ENCODE peak calls at places on chromosomes 4 and X, in four cellular contexts. P, M, I and Q are unnamed samples.

GRCh38 chrX:154719132-154719675 is 31.7 kb downstream of the GAB3 start:
- DNase-seq in P (no peak), M (no peak), I (peak), Q (no peak)

GRCh38 chrX:68894142-68894512 is 65.3 kb downstream of the EFNB1 start:
- DNase-seq in P (no peak), M (no peak), I (no peak), Q (no peak)

GRCh38 chr4:152935661-152936445 is at the start of gene FHDC1:
- DNase-seq in P (peak), M (peak), I (peak), Q (peak)

GRCh38 chrX:77444075-77444474 is 3.1 kb upstream of the FGF16 start:
- DNase-seq in P (no peak), M (no peak), I (no peak), Q (no peak)

GRCh38 chr4:185921583-185922555 is 109.9 kb upstream of the SORBS2 start:
- DNase-seq in P (no peak), M (no peak), I (no peak), Q (no peak)

GRCh38 chrX:3442685-3443084 is 96.2 kb upstream of the MXRA5 start:
- DNase-seq in P (no peak), M (no peak), I (no peak), Q (no peak)

GRCh38 chrX:110383414-110383813 is 24.8 kb downstream of the RTL9 start:
- DNase-seq in P (no peak), M (no peak), I (peak), Q (no peak)

GRCh38 chr4:24551492-24552330 is 32.6 kb downstream of the DHX15 start:
- DNase-seq in P (no peak), M (no peak), I (peak), Q (no peak)

GRCh38 chr4:52197351-52197750 is 146.2 kb downstream of the SPATA18 start:
- DNase-seq in P (no peak), M (no peak), I (peak), Q (no peak)

GRCh38 chr4:176404591-176404990 is 84.8 kb downstream of the SPCS3 start:
- DNase-seq in P (no peak), M (no peak), I (peak), Q (no peak)

GRCh38 chr4:54745031-54745770 is 87.4 kb downstream of the KIT start:
- DNase-seq in P (no peak), M (no peak), I (peak), Q (no peak)

GRCh38 chr4:54877006-54877405 is 219.2 kb downstream of the KIT start:
- DNase-seq in P (no peak), M (no peak), I (peak), Q (no peak)

GRCh38 chr4:188992706-188993105 is 853.5 kb downstream of the TRIML1 start:
- DNase-seq in P (no peak), M (no peak), I (no peak), Q (no peak)

GRCh38 chr4:64581422-64581821 is 172.2 kb upstream of the TECRL start:
- DNase-seq in P (no peak), M (no peak), I (peak), Q (no peak)

GRCh38 chr4:46270986-46271596 is 118.8 kb downstream of the GABRA2 start:
- DNase-seq in P (no peak), M (no peak), I (no peak), Q (peak)